ENCODE peak calls at places on chromosomes 1 and 21, in four cellular contexts. One of them, this sample, is unnamed.

GRCh38 chr1:94247146-94248094 is 10.0 kb upstream of the ARHGAP29 start:
- DNase-seq in body of pancreas: peak
- DNase-seq in uterus: peak
- DNase-seq in esophagus squamous epithelium: no peak
- DNase-seq in this sample: no peak

GRCh38 chr1:22850681-22851080 is 122.0 kb downstream of the LACTBL1 start:
- DNase-seq in uterus: no peak
- DNase-seq in body of pancreas: no peak
- DNase-seq in esophagus squamous epithelium: no peak
- DNase-seq in this sample: no peak

GRCh38 chr1:169844941-169845608 is 48.6 kb downstream of the SCYL3 start:
- DNase-seq in uterus: no peak
- DNase-seq in body of pancreas: no peak
- DNase-seq in esophagus squamous epithelium: no peak
- DNase-seq in this sample: no peak

GRCh38 chr1:107530543-107530942 is 389.7 kb downstream of the NTNG1 start:
- DNase-seq in esophagus squamous epithelium: no peak
- DNase-seq in uterus: no peak
- DNase-seq in body of pancreas: no peak
- DNase-seq in this sample: no peak

GRCh38 chr1:81803423-81804103 is 2.8 kb downstream of the ADGRL2 start:
- DNase-seq in body of pancreas: no peak
- DNase-seq in uterus: no peak
- DNase-seq in esophagus squamous epithelium: no peak
- DNase-seq in this sample: no peak

GRCh38 chr1:2973661-2974593 is 47.3 kb upstream of the ACTRT2 start:
- DNase-seq in esophagus squamous epithelium: no peak
- DNase-seq in body of pancreas: no peak
- DNase-seq in uterus: no peak
- DNase-seq in this sample: no peak

GRCh38 chr21:31180256-31181088 is 142.2 kb upstream of the KRTAP19-8 start:
- DNase-seq in uterus: no peak
- DNase-seq in body of pancreas: no peak
- DNase-seq in esophagus squamous epithelium: no peak
- DNase-seq in this sample: peak

GRCh38 chr1:169694304-169694703 is 17.1 kb downstream of the SELL start:
- DNase-seq in body of pancreas: no peak
- DNase-seq in esophagus squamous epithelium: no peak
- DNase-seq in uterus: no peak
- DNase-seq in this sample: no peak

GRCh38 chr1:205077158-205077933 is 6.9 kb downstream of the TMEM81 start:
- DNase-seq in body of pancreas: no peak
- DNase-seq in esophagus squamous epithelium: no peak
- DNase-seq in uterus: no peak
- DNase-seq in this sample: no peak

GRCh38 chr21:43800124-43800523 is 10.7 kb downstream of the RRP1 start:
- DNase-seq in esophagus squamous epithelium: no peak
- DNase-seq in body of pancreas: no peak
- DNase-seq in uterus: no peak
- DNase-seq in this sample: no peak

GRCh38 chr1:37267111-37267835 is 207.1 kb upstream of the ZC3H12A start:
- DNase-seq in esophagus squamous epithelium: no peak
- DNase-seq in uterus: no peak
- DNase-seq in body of pancreas: no peak
- DNase-seq in this sample: no peak

GRCh38 chr21:45322231-45322959 is 34.7 kb upstream of the POFUT2 start:
- DNase-seq in esophagus squamous epithelium: no peak
- DNase-seq in body of pancreas: no peak
- DNase-seq in uterus: no peak
- DNase-seq in this sample: no peak

GRCh38 chr1:245179706-245180105 is 24.9 kb downstream of the KIF26B start:
- DNase-seq in body of pancreas: no peak
- DNase-seq in esophagus squamous epithelium: no peak
- DNase-seq in uterus: no peak
- DNase-seq in this sample: no peak

GRCh38 chr1:1118011-1118892 is 2.4 kb upstream of the C1orf159 start:
- DNase-seq in body of pancreas: no peak
- DNase-seq in uterus: no peak
- DNase-seq in esophagus squamous epithelium: no peak
- DNase-seq in this sample: no peak

GRCh38 chr1:22676916-22677601 is 24.0 kb downstream of the C1QB start:
- DNase-seq in uterus: no peak
- DNase-seq in body of pancreas: no peak
- DNase-seq in esophagus squamous epithelium: no peak
- DNase-seq in this sample: no peak

GRCh38 chr1:101338714-101339430 is 102.1 kb downstream of the S1PR1 start:
- DNase-seq in uterus: no peak
- DNase-seq in esophagus squamous epithelium: no peak
- DNase-seq in body of pancreas: no peak
- DNase-seq in this sample: no peak

GRCh38 chr1:2274231-2274967 is 46.3 kb downstream of the SKI start:
- DNase-seq in uterus: no peak
- DNase-seq in body of pancreas: no peak
- DNase-seq in esophagus squamous epithelium: no peak
- DNase-seq in this sample: no peak

GRCh38 chr1:226653311-226653921 is 85.7 kb downstream of the ITPKB start:
- DNase-seq in body of pancreas: no peak
- DNase-seq in esophagus squamous epithelium: no peak
- DNase-seq in uterus: no peak
- DNase-seq in this sample: no peak

GRCh38 chr1:169759038-169759437 is 25.2 kb upstream of the SELE start:
- DNase-seq in body of pancreas: no peak
- DNase-seq in uterus: no peak
- DNase-seq in esophagus squamous epithelium: no peak
- DNase-seq in this sample: no peak

GRCh38 chr1:156781585-156782186 is 14.4 kb downstream of the PRCC start:
- DNase-seq in esophagus squamous epithelium: no peak
- DNase-seq in uterus: no peak
- DNase-seq in body of pancreas: no peak
- DNase-seq in this sample: no peak

GRCh38 chr1:215132156-215132555 is 49.6 kb downstream of the KCNK2 start:
- DNase-seq in uterus: no peak
- DNase-seq in body of pancreas: no peak
- DNase-seq in esophagus squamous epithelium: no peak
- DNase-seq in this sample: no peak

GRCh38 chr1:200363200-200363933 is 46.5 kb downstream of the ZNF281 start:
- DNase-seq in body of pancreas: no peak
- DNase-seq in uterus: no peak
- DNase-seq in esophagus squamous epithelium: no peak
- DNase-seq in this sample: no peak

GRCh38 chr1:109084563-109085517 is 5.7 kb upstream of the TMEM167B start:
- DNase-seq in uterus: no peak
- DNase-seq in body of pancreas: no peak
- DNase-seq in esophagus squamous epithelium: no peak
- DNase-seq in this sample: no peak

GRCh38 chr1:187396226-187396625 is 567.5 kb downstream of the PLA2G4A start:
- DNase-seq in uterus: no peak
- DNase-seq in body of pancreas: no peak
- DNase-seq in esophagus squamous epithelium: no peak
- DNase-seq in this sample: no peak

GRCh38 chr1:84101204-84101603 is 42.9 kb upstream of the PRKACB start:
- DNase-seq in uterus: no peak
- DNase-seq in body of pancreas: no peak
- DNase-seq in esophagus squamous epithelium: no peak
- DNase-seq in this sample: no peak

GRCh38 chr1:154730251-154730650 is 122.3 kb upstream of the ADAR start:
- DNase-seq in esophagus squamous epithelium: no peak
- DNase-seq in body of pancreas: no peak
- DNase-seq in uterus: no peak
- DNase-seq in this sample: peak

GRCh38 chr1:9382923-9383491 is 90.3 kb downstream of the SPSB1 start:
- DNase-seq in body of pancreas: no peak
- DNase-seq in uterus: no peak
- DNase-seq in esophagus squamous epithelium: no peak
- DNase-seq in this sample: no peak

GRCh38 chr1:58815680-58816071 is 31.8 kb upstream of the JUN start:
- DNase-seq in body of pancreas: peak
- DNase-seq in esophagus squamous epithelium: no peak
- DNase-seq in uterus: no peak
- DNase-seq in this sample: no peak

GRCh38 chr1:58818075-58818474 is 34.2 kb upstream of the JUN start:
- DNase-seq in body of pancreas: no peak
- DNase-seq in uterus: no peak
- DNase-seq in esophagus squamous epithelium: no peak
- DNase-seq in this sample: peak

GRCh38 chr1:58816072-58816746 is 32.4 kb upstream of the JUN start:
- DNase-seq in body of pancreas: peak
- DNase-seq in esophagus squamous epithelium: peak
- DNase-seq in uterus: peak
- DNase-seq in this sample: peak

GRCh38 chr1:58815069-58815679 is 31.3 kb upstream of the JUN start:
- DNase-seq in body of pancreas: peak
- DNase-seq in esophagus squamous epithelium: peak
- DNase-seq in uterus: peak
- DNase-seq in this sample: peak

GRCh38 chr1:58816747-58817221 is 32.9 kb upstream of the JUN start:
- DNase-seq in esophagus squamous epithelium: no peak
- DNase-seq in uterus: no peak
- DNase-seq in body of pancreas: no peak
- DNase-seq in this sample: no peak
- TF ChIP-seq POLR2A in esophagus squamous epithelium: no peak
- TF ChIP-seq POLR2A in uterus: no peak
- TF ChIP-seq POLR2A in body of pancreas: no peak
- TF ChIP-seq POLR2A in this sample: no peak

GRCh38 chr1:35769188-35769758 is 505 bp downstream of the CLSPN start:
- DNase-seq in uterus: peak
- DNase-seq in body of pancreas: peak
- DNase-seq in esophagus squamous epithelium: peak
- DNase-seq in this sample: peak
- TF ChIP-seq POLR2A in uterus: no peak
- TF ChIP-seq POLR2A in body of pancreas: peak
- TF ChIP-seq POLR2A in esophagus squamous epithelium: no peak
- TF ChIP-seq POLR2A in this sample: peak

GRCh38 chr1:68496680-68497357 is at the start of gene DEPDC1:
- DNase-seq in uterus: peak
- DNase-seq in esophagus squamous epithelium: peak
- DNase-seq in body of pancreas: peak
- DNase-seq in this sample: peak
- TF ChIP-seq POLR2A in uterus: no peak
- TF ChIP-seq POLR2A in esophagus squamous epithelium: no peak
- TF ChIP-seq POLR2A in body of pancreas: no peak
- TF ChIP-seq POLR2A in this sample: peak

GRCh38 chr1:56578963-56579875 is at the start of gene PLPP3:
- DNase-seq in esophagus squamous epithelium: peak
- DNase-seq in body of pancreas: peak
- DNase-seq in uterus: peak
- DNase-seq in this sample: peak
- TF ChIP-seq POLR2A in esophagus squamous epithelium: no peak
- TF ChIP-seq POLR2A in body of pancreas: peak
- TF ChIP-seq POLR2A in uterus: peak
- TF ChIP-seq POLR2A in this sample: peak

GRCh38 chr1:20586939-20587638 is 1.8 kb upstream of the CDA start:
- DNase-seq in uterus: peak
- DNase-seq in body of pancreas: no peak
- DNase-seq in esophagus squamous epithelium: no peak
- DNase-seq in this sample: no peak

GRCh38 chr1:20588634-20589225 is at the start of gene CDA:
- DNase-seq in esophagus squamous epithelium: no peak
- DNase-seq in body of pancreas: no peak
- DNase-seq in uterus: peak
- DNase-seq in this sample: no peak

GRCh38 chr1:20589331-20590312 is 725 bp downstream of the CDA start:
- DNase-seq in body of pancreas: peak
- DNase-seq in uterus: peak
- DNase-seq in esophagus squamous epithelium: no peak
- DNase-seq in this sample: no peak

GRCh38 chr1:20587639-20588017 is 1.3 kb upstream of the CDA start:
- DNase-seq in esophagus squamous epithelium: no peak
- DNase-seq in body of pancreas: no peak
- DNase-seq in uterus: peak
- DNase-seq in this sample: no peak

GRCh38 chr1:20590313-20590777 is 1.4 kb downstream of the CDA start:
- DNase-seq in body of pancreas: no peak
- DNase-seq in uterus: peak
- DNase-seq in esophagus squamous epithelium: no peak
- DNase-seq in this sample: no peak
- TF ChIP-seq POLR2A in body of pancreas: no peak
- TF ChIP-seq POLR2A in uterus: no peak
- TF ChIP-seq POLR2A in esophagus squamous epithelium: no peak
- TF ChIP-seq POLR2A in this sample: no peak

This sample was measured in H54.